ENCODE peak calls at places on chromosome 18, in four cellular contexts. I is MG63; O is SW480; K is activated naive CD8-positive, alpha-beta T cell treated with anti-CD3 and anti-CD28 coated beads, Interleukin-2, amount 50 U/mL, for 24 hours. R is an unnamed sample.

GRCh38 chr18:12373032-12373770 is 3.8 kb downstream of the AFG3L2 start:
- DNase-seq in O (no peak), K (no peak), I (no peak), R (no peak)

GRCh38 chr18:74370163-74370562 is 54.5 kb downstream of the C18orf63 start:
- DNase-seq in I (no peak), O (no peak), K (peak), R (no peak)

GRCh38 chr18:6734746-6735430 is 5.4 kb downstream of the ARHGAP28 start:
- DNase-seq in O (no peak), I (no peak), K (no peak), R (no peak)

GRCh38 chr18:13608791-13609552 is 117.4 kb downstream of the FAM210A start:
- DNase-seq in O (no peak), K (peak), I (peak), R (no peak)

GRCh38 chr18:74532511-74533025 is 1.7 kb upstream of the CNDP1 start:
- DNase-seq in K (no peak), I (no peak), O (no peak), R (no peak)

GRCh38 chr18:3468833-3469232 is 18.9 kb downstream of the TGIF1 start:
- DNase-seq in K (no peak), I (no peak), O (no peak), R (no peak)

GRCh38 chr18:77008576-77009315 is 123.8 kb downstream of the MBP start:
- DNase-seq in K (no peak), O (no peak), I (no peak), R (no peak)

GRCh38 chr18:55634545-55634944 is 46.6 kb upstream of the TCF4 start:
- DNase-seq in O (peak), I (no peak), K (no peak), R (no peak)

GRCh38 chr18:4248686-4249085 is 206.4 kb downstream of the DLGAP1 start:
- DNase-seq in K (no peak), O (no peak), I (no peak), R (no peak)

GRCh38 chr18:2538844-2539243 is 32.5 kb downstream of the METTL4 start:
- DNase-seq in K (no peak), I (no peak), O (no peak), R (no peak)

GRCh38 chr18:10047237-10047636 is 133.4 kb downstream of the VAPA start:
- DNase-seq in I (no peak), K (no peak), O (no peak), R (no peak)

GRCh38 chr18:9574473-9575115 is 39.8 kb downstream of the PPP4R1 start:
- DNase-seq in K (no peak), I (no peak), O (no peak), R (no peak)

GRCh38 chr18:49021433-49022129 is 70.8 kb upstream of the SMAD7 start:
- DNase-seq in K (peak), I (no peak), O (peak), R (peak)

GRCh38 chr18:58544179-58544578 is 84.7 kb downstream of the ALPK2 start:
- DNase-seq in O (no peak), K (no peak), I (no peak), R (no peak)

GRCh38 chr18:22346342-22346967 is 71.3 kb downstream of the CTAGE1 start:
- DNase-seq in O (no peak), I (peak), K (no peak), R (no peak)

GRCh38 chr18:70672581-70672980 is 383.7 kb downstream of the SOCS6 start:
- DNase-seq in K (no peak), I (no peak), O (no peak), R (no peak)

GRCh38 chr18:37393945-37394609 is 171.5 kb downstream of the CELF4 start:
- DNase-seq in I (peak), K (no peak), O (no peak), R (no peak)

GRCh38 chr18:74116628-74117554 is 30.7 kb downstream of the FBXO15 start:
- DNase-seq in K (no peak), I (peak), O (peak), R (no peak)

GRCh38 chr18:32930695-32931301 is 158.0 kb upstream of the KLHL14 start:
- DNase-seq in K (no peak), I (no peak), O (peak), R (peak)

GRCh38 chr18:12652861-12653401 is 5.0 kb downstream of the SPIRE1 start:
- DNase-seq in O (peak), I (peak), K (no peak), R (no peak)

GRCh38 chr18:43870626-43871025 is 593.3 kb upstream of the SYT4 start:
- DNase-seq in O (no peak), K (no peak), I (no peak), R (no peak)

GRCh38 chr18:73842795-73843394 is 304.7 kb downstream of the FBXO15 start:
- DNase-seq in O (peak), I (peak), K (peak), R (peak)

GRCh38 chr18:48974304-48975220 is 23.8 kb upstream of the SMAD7 start:
- DNase-seq in K (no peak), I (no peak), O (no peak), R (no peak)

GRCh38 chr18:36187138-36187825 is at the start of gene MOCOS:
- DNase-seq in K (peak), O (peak), I (peak), R (no peak)

GRCh38 chr18:67935638-67936037 is 419.1 kb upstream of the DSEL start:
- DNase-seq in K (no peak), I (no peak), O (no peak), R (no peak)

GRCh38 chr18:35489913-35490490 is 7.8 kb downstream of the INO80C start:
- DNase-seq in O (no peak), I (no peak), K (no peak), R (no peak)

GRCh38 chr18:45166341-45167108 is 448.8 kb upstream of the SLC14A2 start:
- DNase-seq in K (no peak), I (peak), O (peak), R (no peak)

GRCh38 chr18:7697306-7697705 is 130.2 kb downstream of the PTPRM start:
- DNase-seq in I (no peak), O (no peak), K (no peak), R (no peak)

GRCh38 chr18:53991202-53991601 is 233.3 kb downstream of the MBD2 start:
- DNase-seq in K (no peak), O (peak), I (no peak), R (no peak)

GRCh38 chr18:48852292-48852691 is 98.5 kb downstream of the SMAD7 start:
- DNase-seq in O (no peak), K (no peak), I (no peak), R (no peak)

GRCh38 chr18:54378057-54378456 is 20.4 kb downstream of the C18orf54 start:
- DNase-seq in O (no peak), K (no peak), I (no peak), R (no peak)

R was measured in GM12864.